ENCODE peak calls at places on chromosome 13, in ten cellular contexts. K, L, D, M, T, F, Y, G, V and Q are unnamed samples.

GRCh38 chr13:70814684-70815083 is 706.4 kb upstream of the KLHL1 start:
- DNase-seq in K (no peak), L (no peak), D (no peak), M (no peak), T (no peak), F (no peak), Y (no peak), G (no peak), V (no peak), Q (no peak)

GRCh38 chr13:44972956-44973581 is 16.2 kb downstream of the NUFIP1 start:
- DNase-seq in K (no peak), L (no peak), D (peak), M (no peak), T (no peak), F (no peak), Y (peak), G (no peak), V (peak), Q (peak)

GRCh38 chr13:47499358-47500150 is 501.5 kb downstream of the SUCLA2 start:
- DNase-seq in K (no peak), L (no peak), D (peak), M (no peak), T (no peak), F (no peak), Y (no peak), G (no peak), V (no peak), Q (no peak)

GRCh38 chr13:99467764-99468163 is 33.5 kb upstream of the TM9SF2 start:
- DNase-seq in K (no peak), L (no peak), D (peak), M (no peak), T (no peak), F (no peak), Y (no peak), G (no peak), V (no peak), Q (no peak)

GRCh38 chr13:48562296-48563066 is 29.6 kb upstream of the RCBTB2 start:
- DNase-seq in K (peak), L (no peak), D (no peak), M (peak), T (no peak), F (no peak), Y (peak), G (no peak), V (no peak), Q (no peak)

GRCh38 chr13:113808058-113808834 is 49.2 kb downstream of the TMEM255B start:
- DNase-seq in K (no peak), L (no peak), D (no peak), M (no peak), T (no peak), F (no peak), Y (no peak), G (no peak), V (no peak), Q (no peak)

GRCh38 chr13:29702912-29703351 is 107.4 kb upstream of the SLC7A1 start:
- DNase-seq in K (no peak), L (peak), D (peak), M (no peak), T (no peak), F (peak), Y (no peak), G (peak), V (no peak), Q (no peak)

GRCh38 chr13:25811506-25811905 is 240.3 kb downstream of the SHISA2 start:
- DNase-seq in K (no peak), L (no peak), D (no peak), M (no peak), T (no peak), F (no peak), Y (no peak), G (no peak), V (no peak), Q (no peak)